ENCODE peak calls at places on chromosome 20, in five cellular contexts. F is K562, Z is GM12878, J is HepG2, V is H1. U is an unnamed sample.

GRCh38 chr20:23320317-23320716 is 30.3 kb upstream of the NXT1 start:
- DNase-seq in F (peak; percentile 21), Z (no peak), J (peak; percentile 47), V (no peak), U (peak; percentile 26)

GRCh38 chr20:24956001-24956761 is 7.1 kb downstream of the CST7 start:
- DNase-seq in F (no peak), Z (no peak), J (no peak), V (peak; percentile 26), U (no peak)

GRCh38 chr20:40945189-40945588 is 83.4 kb upstream of the TOP1 start:
- DNase-seq in F (no peak), Z (no peak), J (no peak), V (no peak), U (no peak)

GRCh38 chr20:18031050-18031449 is 26.7 kb downstream of the OVOL2 start:
- DNase-seq in F (no peak), Z (no peak), J (peak; percentile 37), V (no peak), U (no peak)

GRCh38 chr20:33318096-33318429 is 35.0 kb downstream of the BPIFB1 start:
- DNase-seq in F (no peak), Z (no peak), J (no peak), V (no peak), U (no peak)

GRCh38 chr20:35306931-35307517 is 14.8 kb upstream of the FAM83C start:
- DNase-seq in F (peak; percentile 74), Z (no peak), J (peak; percentile 80), V (peak; percentile 80), U (peak; percentile 60)

GRCh38 chr20:35451295-35451694 is 4.1 kb upstream of the CEP250 start:
- DNase-seq in F (no peak), Z (no peak), J (no peak), V (no peak), U (no peak)

GRCh38 chr20:32972181-32973076 is 31.8 kb downstream of the SUN5 start:
- DNase-seq in F (peak; percentile 20), Z (peak; percentile 91), J (no peak), V (peak; percentile 46), U (no peak)

GRCh38 chr20:32470940-32471339 is 112.8 kb downstream of the ASXL1 start:
- DNase-seq in F (no peak), Z (no peak), J (no peak), V (no peak), U (no peak)

GRCh38 chr20:10603971-10604864 is 69.6 kb downstream of the JAG1 start:
- DNase-seq in F (no peak), Z (no peak), J (peak; percentile 99), V (no peak), U (peak; percentile 32)

GRCh38 chr20:1323830-1324597 is 4.9 kb downstream of the SDCBP2 start:
- DNase-seq in F (no peak), Z (no peak), J (no peak), V (peak; percentile 33), U (no peak)

GRCh38 chr20:50919567-50919966 is 11.7 kb downstream of the ADNP start:
- DNase-seq in F (peak; percentile 55), Z (no peak), J (no peak), V (no peak), U (no peak)

GRCh38 chr20:53621482-53622246 is 28.0 kb upstream of the ZNF217 start:
- DNase-seq in F (peak; percentile 82), Z (peak; percentile 59), J (peak; percentile 45), V (peak; percentile 57), U (peak; percentile 90)

GRCh38 chr20:8787090-8787489 is 281.8 kb upstream of the PLCB4 start:
- DNase-seq in F (no peak), Z (no peak), J (no peak), V (no peak), U (no peak)

GRCh38 chr20:3785240-3786125 is 1.1 kb downstream of the CENPB start:
- DNase-seq in F (peak; percentile 45), Z (no peak), J (no peak), V (no peak), U (no peak)

GRCh38 chr20:31670371-31671228 is 32.9 kb downstream of the COX4I2 start:
- DNase-seq in F (peak; percentile 77), Z (no peak), J (no peak), V (no peak), U (no peak)

GRCh38 chr20:9485614-9486325 is 28.6 kb upstream of the LAMP5 start:
- DNase-seq in F (no peak), Z (no peak), J (no peak), V (no peak), U (no peak)

GRCh38 chr20:1326031-1326930 is 2.7 kb downstream of the SDCBP2 start:
- DNase-seq in F (no peak), Z (no peak), J (no peak), V (no peak), U (no peak)

GRCh38 chr20:60869032-60869550 is 383.0 kb upstream of the CDH4 start:
- DNase-seq in F (no peak), Z (no peak), J (no peak), V (no peak), U (no peak)
- TF ChIP-seq EZH2 in F (no peak), Z (no peak), J (no peak), V (no peak), U (no peak)

GRCh38 chr20:46951405-46951804 is 56.8 kb downstream of the EYA2 start:
- DNase-seq in F (no peak), Z (no peak), J (no peak), V (no peak), U (no peak)

GRCh38 chr20:46951840-46952497 is 57.3 kb downstream of the EYA2 start:
- DNase-seq in F (no peak), Z (no peak), J (no peak), V (no peak), U (no peak)

GRCh38 chr20:46955601-46956556 is 61.2 kb downstream of the EYA2 start:
- DNase-seq in F (no peak), Z (no peak), J (no peak), V (no peak), U (no peak)

GRCh38 chr20:46953596-46953995 is 59.0 kb downstream of the EYA2 start:
- DNase-seq in F (no peak), Z (no peak), J (no peak), V (no peak), U (no peak)

DNA sequence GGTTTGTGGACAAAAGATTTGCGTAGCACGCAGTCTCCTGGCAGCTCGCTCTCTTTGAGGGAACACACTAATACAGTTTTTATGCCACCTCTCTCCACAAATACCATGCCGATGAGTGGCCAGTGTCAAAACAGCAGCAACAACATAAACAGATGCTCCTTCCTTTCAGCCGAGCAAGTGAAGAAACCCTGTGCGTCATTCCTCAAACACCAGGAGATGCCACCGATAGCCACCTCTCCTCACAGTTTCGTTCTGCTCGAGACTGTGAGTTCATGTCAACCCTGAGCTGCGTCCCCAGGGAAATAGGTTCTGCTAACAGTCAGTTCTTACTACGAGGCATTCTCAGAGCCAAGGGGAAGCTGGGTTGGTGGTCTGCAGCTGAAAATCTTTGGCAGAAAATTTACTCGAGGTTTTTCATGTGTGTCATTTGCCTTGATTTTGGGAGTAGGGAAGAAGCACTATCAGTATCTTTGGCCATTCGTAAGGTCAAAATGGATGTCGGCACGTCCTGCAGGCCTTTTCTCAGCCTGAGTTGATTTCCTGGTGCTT is 59.9 kb downstream of the EYA2 start:
- DNase-seq in F (no peak), Z (no peak), J (no peak), V (no peak), U (no peak)
- TF ChIP-seq YY1 in F (no peak), Z (no peak), J (no peak), V (no peak), U (no peak)

GRCh38 chr20:48765359-48765758 is 62.4 kb downstream of the PREX1 start:
- DNase-seq in F (no peak), Z (no peak), J (no peak), V (no peak), U (no peak)
- H3K4me1 ChIP-seq in F (no peaks in the 10 kb centered on the region), Z (peaks cover 45% of the 10 kb centered on the region), J (no peaks in the 10 kb centered on the region), V (peaks cover 2% of the 10 kb centered on the region), U (no peaks in the 10 kb centered on the region)

GRCh38 chr20:49665796-49666195 is 47.9 kb downstream of the B4GALT5 start:
- DNase-seq in F (no peak), Z (no peak), J (no peak), V (no peak), U (no peak)

GRCh38 chr20:49666906-49667305 is 46.8 kb downstream of the B4GALT5 start:
- DNase-seq in F (no peak), Z (no peak), J (no peak), V (no peak), U (no peak)

GRCh38 chr20:49663112-49663511 is 50.6 kb downstream of the B4GALT5 start:
- DNase-seq in F (no peak), Z (no peak), J (no peak), V (no peak), U (no peak)

GRCh38 chr20:49661560-49662329 is 51.9 kb downstream of the B4GALT5 start:
- DNase-seq in F (no peak), Z (peak; percentile 58), J (peak; percentile 82), V (no peak), U (no peak)

DNA sequence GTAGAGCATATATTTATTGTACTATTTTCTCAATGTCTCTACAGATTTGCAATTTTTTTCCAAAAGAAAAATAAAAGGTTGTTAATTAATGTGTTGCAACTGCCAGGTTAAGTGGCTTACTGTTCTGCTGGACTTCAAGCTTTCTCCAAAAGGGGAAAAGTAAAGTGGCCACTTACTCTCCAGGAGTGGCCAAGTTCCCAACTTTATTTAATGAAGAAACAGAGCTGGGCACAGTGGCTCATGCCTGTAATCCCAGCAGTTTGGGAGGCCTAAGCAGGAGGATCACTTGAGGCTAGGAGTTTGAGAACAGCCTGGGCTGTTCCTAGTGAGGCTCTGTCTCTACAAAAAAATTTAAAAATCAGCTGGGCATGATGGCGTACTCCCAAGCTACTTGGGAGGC is 48.8 kb downstream of the B4GALT5 start:
- DNase-seq in F (no peak), Z (no peak), J (no peak), V (no peak), U (no peak)
- TF ChIP-seq EZH2 in F (no peak), Z (no peak), J (no peak), V (no peak), U (no peak)

DNA sequence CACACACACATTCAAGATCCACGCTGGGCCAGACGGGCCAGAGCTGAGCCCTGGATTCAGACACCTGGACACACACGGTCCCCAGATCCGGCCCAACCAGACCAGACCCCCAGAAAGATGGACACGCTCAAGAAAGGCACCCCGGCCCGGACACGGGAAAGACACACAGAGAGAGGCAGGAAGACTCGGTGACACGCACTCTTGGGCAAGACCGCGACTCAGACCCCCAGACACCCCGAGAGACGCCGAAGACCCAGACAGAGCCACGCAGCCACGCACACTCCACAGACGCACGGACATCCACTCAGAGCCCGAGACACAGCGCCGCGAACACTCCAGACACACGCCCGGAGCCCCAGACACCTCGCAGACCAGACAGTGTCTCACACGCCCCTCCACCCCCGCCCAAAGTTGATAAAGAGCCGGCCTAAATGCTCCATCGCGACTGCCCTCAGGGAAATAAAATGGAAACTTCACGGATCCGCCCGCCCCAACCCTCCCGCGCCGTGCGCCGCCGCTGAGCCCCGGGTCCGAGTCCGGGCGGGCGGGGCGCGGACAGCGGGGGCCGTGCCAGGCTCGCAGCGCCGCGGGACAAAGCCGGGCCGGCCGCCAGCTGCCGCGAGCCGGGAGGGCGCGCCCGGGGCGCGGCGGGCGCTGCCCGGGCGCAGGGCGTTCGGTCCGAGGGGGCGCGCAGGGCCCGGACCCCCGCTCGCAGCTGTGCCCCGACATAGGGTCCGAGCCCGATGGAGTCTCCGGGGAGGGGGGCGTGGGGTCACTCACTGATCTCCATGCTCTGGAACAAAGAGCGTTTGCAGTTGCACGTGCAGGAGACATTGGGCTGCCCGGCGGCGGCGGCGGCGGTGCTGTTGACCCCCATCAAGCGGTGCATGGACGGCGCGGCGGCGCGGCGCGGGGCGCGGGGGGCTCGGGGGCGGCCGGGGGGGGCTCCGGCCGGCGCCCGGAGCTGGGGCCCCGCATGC is 831 bp downstream of the PMEPA1 start:
- DNase-seq in F (no peak), Z (no peak), J (no peak), V (no peak), U (no peak)
- TF ChIP-seq YY1 in F (no peak), Z (no peak), J (no peak), V (no peak), U (no peak)

U was measured in HCT116.